ENCODE peak calls at places on chromosomes 5 and 9, in seven cellular contexts. N is D341Med; P is iris pigment epithelial cell; B is putamen; J is CD4-positive, alpha-beta T cell; R is EL; H is anterior cingulate cortex. G is an unnamed sample.

GRCh38 chr5:168946363-168946762 is 354.6 kb downstream of the SLIT3 start:
- DNase-seq in N (peak; percentile 69), P (no peak), B (no peak), J (no peak), R (no peak), H (no peak), G (no peak)

GRCh38 chr5:159965031-159965837 is 43.7 kb upstream of the TTC1 start:
- DNase-seq in N (peak; percentile 79), P (peak; percentile 71), B (no peak), J (no peak), R (peak; percentile 78), H (no peak), G (peak; percentile 80)

GRCh38 chr5:118726891-118727290 is 261.5 kb downstream of the DTWD2 start:
- DNase-seq in N (no peak), P (no peak), B (no peak), J (no peak), R (no peak), H (no peak), G (no peak)

GRCh38 chr9:21316860-21317259 is 11.7 kb upstream of the IFNA5 start:
- DNase-seq in N (no peak), P (no peak), B (no peak), J (no peak), R (no peak), H (no peak), G (no peak)

GRCh38 chr5:121919091-121919490 is 42.7 kb upstream of the SRFBP1 start:
- DNase-seq in N (no peak), P (no peak), B (no peak), J (no peak), R (no peak), H (no peak), G (no peak)

GRCh38 chr9:37936965-37937364 is 33.0 kb upstream of the SLC25A51 start:
- DNase-seq in N (no peak), P (peak; percentile 92), B (no peak), J (no peak), R (peak; percentile 84), H (no peak), G (peak; percentile 84)

GRCh38 chr9:132201139-132201538 is 39.3 kb downstream of the NTNG2 start:
- DNase-seq in N (no peak), P (no peak), B (no peak), J (no peak), R (no peak), H (no peak), G (no peak)

GRCh38 chr9:89919171-89919681 is 314.4 kb downstream of the GADD45G start:
- DNase-seq in N (peak; percentile 63), P (no peak), B (no peak), J (peak; percentile 15), R (no peak), H (no peak), G (no peak)

G was measured in AG08396.